ENCODE peak calls at places on chromosomes 11 and 22, in six cellular contexts. N is K562, M is HCT116, V is H1, O is HepG2, X is SK-N-SH. B is an unnamed sample.

GRCh38 chr22:23093090-23093788 is 22.9 kb downstream of the GNAZ start:
- DNase-seq in N (peak; percentile 62), M (no peak), V (no peak), O (no peak), X (no peak), B (no peak)

GRCh38 chr22:20031732-20032406 is 11.0 kb downstream of the TANGO2 start:
- DNase-seq in N (no peak), M (no peak), V (no peak), O (no peak), X (no peak), B (no peak)

GRCh38 chr22:19193879-19194278 is 15.3 kb upstream of the SLC25A1 start:
- DNase-seq in N (no peak), M (no peak), V (no peak), O (no peak), X (no peak), B (no peak)

GRCh38 chr11:43419460-43419859 is 60.7 kb downstream of the TTC17 start:
- DNase-seq in N (peak; percentile 18), M (peak; percentile 2), V (no peak), O (peak; percentile 25), X (peak; percentile 26), B (peak; percentile 28)

GRCh38 chr11:34426766-34427170 is 12.0 kb upstream of the CAT start:
- DNase-seq in N (peak; percentile 57), M (no peak), V (no peak), O (no peak), X (peak; percentile 73), B (no peak)

GRCh38 chr11:13781153-13781552 is 112.7 kb downstream of the FAR1 start:
- DNase-seq in N (no peak), M (no peak), V (no peak), O (peak; percentile 57), X (no peak), B (peak; percentile 94)

GRCh38 chr11:32508780-32509179 is 73.4 kb upstream of the WT1 start:
- DNase-seq in N (no peak), M (no peak), V (no peak), O (no peak), X (no peak), B (no peak)

GRCh38 chr11:19959697-19960096 is 200.6 kb downstream of the DBX1 start:
- DNase-seq in N (no peak), M (no peak), V (no peak), O (no peak), X (no peak), B (no peak)

GRCh38 chr22:32531955-32532818 is 57.6 kb downstream of the FBXO7 start:
- DNase-seq in N (peak; percentile 77), M (no peak), V (peak; percentile 67), O (peak; percentile 87), X (peak; percentile 79), B (no peak)

GRCh38 chr11:35567737-35568465 is 42.5 kb upstream of the PAMR1 start:
- DNase-seq in N (no peak), M (no peak), V (no peak), O (no peak), X (no peak), B (peak; percentile 23)

GRCh38 chr11:82671451-82671850 is 62.2 kb downstream of the FAM181B start:
- DNase-seq in N (no peak), M (no peak), V (no peak), O (no peak), X (no peak), B (peak; percentile 81)

GRCh38 chr11:123454060-123454651 is 24.1 kb downstream of the GRAMD1B start:
- DNase-seq in N (no peak), M (peak; percentile 88), V (no peak), O (no peak), X (no peak), B (peak; percentile 60)

GRCh38 chr22:20022231-20023069 is 1.5 kb downstream of the TANGO2 start:
- DNase-seq in N (no peak), M (no peak), V (no peak), O (no peak), X (no peak), B (no peak)

GRCh38 chr22:21754523-21755128 is 19.0 kb upstream of the YPEL1 start:
- DNase-seq in N (peak; percentile 100), M (no peak), V (no peak), O (no peak), X (no peak), B (no peak)

GRCh38 chr22:34966980-34967379 is 99.0 kb upstream of the ISX start:
- DNase-seq in N (no peak), M (no peak), V (no peak), O (no peak), X (no peak), B (no peak)

GRCh38 chr11:7341551-7341950 is 89.8 kb downstream of the SYT9 start:
- DNase-seq in N (no peak), M (no peak), V (no peak), O (no peak), X (no peak), B (no peak)

GRCh38 chr11:3674189-3674588 is 3.0 kb upstream of the CHRNA10 start:
- DNase-seq in N (no peak), M (no peak), V (no peak), O (peak; percentile 5), X (no peak), B (no peak)

GRCh38 chr22:38938221-38938620 is 19.2 kb upstream of the APOBEC3A start:
- DNase-seq in N (no peak), M (no peak), V (no peak), O (no peak), X (no peak), B (no peak)
- TF ChIP-seq JUND in N (no peak), M (no peak), V (no peak), O (no peak), X (no peak), B (no peak)

GRCh38 chr22:45763236-45763624 is 91.6 kb downstream of the ATXN10 start:
- DNase-seq in N (no peak), M (no peak), V (no peak), O (no peak), X (no peak), B (no peak)
- TF ChIP-seq JUND in N (no peak), M (no peak), V (no peak), O (no peak), X (no peak), B (no peak)

GRCh38 chr11:110761994-110762393 is 49.8 kb upstream of the ARHGAP20 start:
- DNase-seq in N (no peak), M (no peak), V (no peak), O (no peak), X (peak; percentile 17), B (no peak)

GRCh38 chr11:110762596-110762995 is 50.4 kb upstream of the ARHGAP20 start:
- DNase-seq in N (no peak), M (no peak), V (no peak), O (no peak), X (no peak), B (no peak)

GRCh38 chr11:110761131-110761530 is 48.9 kb upstream of the ARHGAP20 start:
- DNase-seq in N (no peak), M (no peak), V (no peak), O (no peak), X (no peak), B (no peak)

GRCh38 chr11:110758012-110758411 is 45.8 kb upstream of the ARHGAP20 start:
- DNase-seq in N (no peak), M (no peak), V (no peak), O (no peak), X (no peak), B (no peak)

DNA sequence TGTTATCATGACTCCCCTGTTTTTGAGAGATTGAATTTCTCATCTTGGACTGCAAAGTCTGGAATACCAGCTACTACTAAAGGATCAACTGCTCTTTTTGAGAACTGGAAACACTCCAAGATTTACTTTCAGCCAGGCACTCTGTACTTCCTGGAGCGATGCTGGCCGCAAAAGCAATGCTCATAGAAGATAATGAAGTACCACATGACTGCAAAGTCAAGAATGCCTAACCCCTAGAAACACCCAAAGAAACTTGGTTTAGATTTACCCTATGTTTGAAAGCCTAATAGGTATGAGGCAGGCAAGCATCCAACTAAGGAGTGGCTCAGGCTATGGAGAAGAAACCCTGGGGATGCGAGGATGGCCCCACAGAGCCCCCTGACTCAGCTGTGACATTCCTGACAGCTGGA is 47.7 kb upstream of the ARHGAP20 start:
- DNase-seq in N (no peak), M (no peak), V (no peak), O (no peak), X (no peak), B (peak; percentile 23)
- TF ChIP-seq JUND in N (no peak), M (no peak), V (no peak), O (no peak), X (no peak), B (no peak)

DNA sequence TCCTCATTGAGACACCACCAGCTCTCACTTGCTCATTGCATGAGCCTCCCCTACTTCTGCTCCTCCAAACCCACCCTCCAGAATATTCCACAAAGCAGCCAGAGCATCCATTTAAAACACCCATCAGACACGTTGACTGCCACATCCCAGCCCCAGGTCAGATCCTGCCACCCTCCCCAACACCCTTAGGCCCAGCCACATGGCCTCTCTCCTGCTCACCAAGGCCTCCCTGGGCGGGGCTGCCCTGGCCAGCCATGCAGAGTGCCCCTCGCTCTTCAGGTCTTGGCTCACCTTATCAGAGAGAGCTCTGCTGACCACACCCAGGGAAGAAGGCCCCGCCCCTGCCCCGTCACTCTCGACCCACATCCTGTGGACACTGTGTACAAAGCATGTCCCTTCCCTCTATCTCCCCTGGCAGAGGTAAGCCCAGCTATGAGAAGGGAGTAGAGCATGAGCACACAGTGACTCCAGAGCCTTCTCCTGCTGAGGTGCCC is 106.8 kb downstream of the MICAL3 start:
- DNase-seq in N (peak; percentile 93), M (no peak), V (no peak), O (no peak), X (no peak), B (no peak)
- TF ChIP-seq JUND in N (peak; percentile 50), M (no peak), V (no peak), O (no peak), X (no peak), B (no peak)

GRCh38 chr22:42931421-42932196 is 74.5 kb upstream of the ARFGAP3 start:
- DNase-seq in N (no peak), M (no peak), V (no peak), O (no peak), X (no peak), B (no peak)
- TF ChIP-seq JUND in N (no peak), M (no peak), V (no peak), O (no peak), X (no peak), B (no peak)

GRCh38 chr11:48167380-48167779 is 49.2 kb upstream of the OR4B1 start:
- DNase-seq in N (no peak), M (no peak), V (no peak), O (no peak), X (no peak), B (no peak)
- TF ChIP-seq JUND in N (no peak), M (no peak), V (no peak), O (no peak), X (no peak), B (no peak)

DNA sequence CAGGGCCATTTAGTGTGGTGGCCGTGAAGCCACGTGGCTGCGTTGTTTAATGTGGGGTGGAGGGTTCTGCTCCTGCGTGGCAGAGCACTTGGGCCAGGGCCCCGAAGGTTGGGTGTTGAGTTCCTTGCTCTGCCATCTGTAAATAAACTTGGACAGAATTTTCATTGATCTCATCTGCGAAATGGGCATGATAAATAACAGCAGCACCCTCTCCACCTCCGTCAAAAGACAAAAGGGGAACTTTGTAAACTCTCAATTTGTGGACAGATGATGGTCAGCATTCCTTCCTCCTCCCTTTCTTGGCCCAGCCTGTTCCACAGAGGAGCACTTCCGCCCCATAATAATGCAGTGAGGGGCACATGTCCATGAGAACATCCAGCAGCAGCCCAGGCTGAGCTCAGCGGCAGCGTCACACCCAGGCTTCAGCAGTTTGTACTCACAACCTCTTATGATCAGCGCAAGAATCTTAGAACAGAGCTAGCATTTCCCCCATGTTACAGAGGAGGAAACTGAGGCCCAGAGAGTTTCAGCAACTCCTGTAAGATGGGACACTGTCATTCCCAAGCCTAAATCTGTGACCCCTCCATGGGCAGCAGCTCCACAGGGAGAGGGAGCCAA is 874.5 kb downstream of the BRD1 start:
- DNase-seq in N (no peak), M (no peak), V (peak; percentile 10), O (no peak), X (no peak), B (no peak)
- TF ChIP-seq JUND in N (no peak), M (no peak), V (no peak), O (no peak), X (no peak), B (no peak)